ENCODE peak calls at places on chromosomes 5 and 9, in eight cellular contexts. O, G, X, W, F, J, N and M are unnamed samples.

GRCh38 chr9:81632599-81632998 is 56.7 kb downstream of the TLE1 start:
- DNase-seq in G (no peak), N (no peak), X (no peak), W (no peak), F (peak; percentile 48), J (peak; percentile 59), O (no peak), M (no peak)

GRCh38 chr5:132370241-132370820 is 821 bp downstream of the SLC22A5 start:
- DNase-seq in G (no peak), J (no peak), O (no peak), X (no peak), W (peak; percentile 81), N (no peak), F (no peak), M (no peak)

GRCh38 chr5:3564827-3565560 is 30.6 kb upstream of the IRX1 start:
- DNase-seq in O (no peak), X (no peak), J (no peak), N (no peak), F (no peak), G (no peak), W (no peak), M (no peak)

GRCh38 chr5:131430794-131431193 is 166.9 kb downstream of the CDC42SE2 start:
- DNase-seq in W (no peak), X (no peak), G (no peak), O (no peak), J (no peak), F (peak; percentile 7), N (no peak), M (no peak)

GRCh38 chr5:61275841-61276240 is 56.2 kb upstream of the ZSWIM6 start:
- DNase-seq in O (no peak), F (peak; percentile 46), G (no peak), X (no peak), W (peak; percentile 79), J (no peak), N (peak; percentile 36), M (peak; percentile 73)

GRCh38 chr9:95499101-95499676 is 17.6 kb downstream of the PTCH1 start:
- DNase-seq in N (no peak), G (no peak), F (no peak), X (no peak), O (no peak), J (no peak), W (no peak), M (no peak)

GRCh38 chr9:107627771-107628170 is 138.2 kb upstream of the KLF4 start:
- DNase-seq in W (no peak), F (no peak), O (no peak), J (no peak), X (no peak), G (no peak), N (no peak), M (no peak)

GRCh38 chr9:109141375-109141774 is 21.6 kb upstream of the TMEM245 start:
- DNase-seq in W (no peak), O (no peak), F (no peak), N (no peak), J (no peak), X (no peak), G (no peak), M (no peak)